ENCODE peak calls at places on chromosome 11, in nine cellular contexts. I is dorsolateral prefrontal cortex, M is AG04450, W is gastrocnemius medialis, S is suprapubic skin, H is lung, A is HCT116, G is cardiac muscle cell, E is neural progenitor cell. C is an unnamed sample.

GRCh38 chr11:74388678-74389327 is 9.4 kb downstream of the PGM2L1 start:
- DNase-seq in E (peak; percentile 72), M (no peak), G (peak; percentile 66), W (peak; percentile 32), A (no peak), I (no peak), S (no peak), H (peak; percentile 61), C (peak; percentile 66)

GRCh38 chr11:120324932-120325810 is at the start of gene TLCD5:
- DNase-seq in A (peak; percentile 54), M (no peak), H (no peak), S (no peak), E (peak; percentile 94), I (no peak), G (peak; percentile 70), W (no peak), C (peak; percentile 90)

GRCh38 chr11:83483808-83484207 is 197.6 kb upstream of the CCDC90B start:
- DNase-seq in W (no peak), G (no peak), A (no peak), I (no peak), S (no peak), E (no peak), M (no peak), H (no peak), C (no peak)

GRCh38 chr11:126335463-126335760 is 20.1 kb upstream of the ST3GAL4 start:
- DNase-seq in I (no peak), G (no peak), M (no peak), W (peak; percentile 56), A (no peak), E (no peak), H (no peak), S (no peak), C (no peak)

GRCh38 chr11:69044111-69045013 is 4.4 kb upstream of the TPCN2 start:
- DNase-seq in H (peak; percentile 61), G (peak; percentile 65), E (peak; percentile 82), A (peak; percentile 68), S (peak; percentile 82), W (peak; percentile 52), M (peak; percentile 53), I (peak; percentile 70), C (peak; percentile 29)

GRCh38 chr11:30453705-30454104 is 130.8 kb downstream of the ARL14EP start:
- DNase-seq in I (no peak), S (no peak), W (no peak), G (no peak), E (peak; percentile 17), H (no peak), A (no peak), M (no peak), C (no peak)

GRCh38 chr11:107849791-107850190 is 8.8 kb downstream of the SLC35F2 start:
- DNase-seq in M (no peak), H (no peak), I (no peak), G (no peak), S (peak; percentile 8), A (no peak), W (no peak), E (no peak), C (no peak)

GRCh38 chr11:126573325-126574076 is 218.0 kb downstream of the ST3GAL4 start:
- DNase-seq in E (no peak), S (no peak), M (no peak), W (no peak), I (no peak), G (no peak), A (no peak), H (no peak), C (peak; percentile 62)

GRCh38 chr11:40759341-40759740 is 700.1 kb downstream of the LRRC4C start:
- DNase-seq in W (no peak), S (no peak), H (no peak), G (no peak), A (no peak), E (no peak), M (no peak), I (no peak), C (no peak)

GRCh38 chr11:71115770-71116434 is 136.5 kb downstream of the SHANK2 start:
- DNase-seq in S (no peak), A (no peak), E (no peak), M (no peak), I (no peak), W (no peak), G (peak; percentile 66), H (no peak), C (no peak)

GRCh38 chr11:19244621-19245020 is 3.9 kb upstream of the E2F8 start:
- DNase-seq in I (no peak), E (no peak), G (no peak), S (no peak), A (no peak), M (no peak), W (no peak), H (no peak), C (no peak)

GRCh38 chr11:121613724-121614123 is 161.0 kb upstream of the SORL1-AS1 start:
- DNase-seq in W (no peak), E (no peak), I (no peak), M (peak; percentile 55), S (no peak), G (peak; percentile 29), H (no peak), A (no peak), C (no peak)

GRCh38 chr11:123544631-123545375 is 109.6 kb downstream of the SCN3B start:
- DNase-seq in M (no peak), H (no peak), A (no peak), G (no peak), E (no peak), S (peak; percentile 70), W (no peak), I (peak; percentile 78), C (no peak)

GRCh38 chr11:818396-819128 is at the start of gene PNPLA2:
- DNase-seq in H (peak; percentile 74), A (no peak), W (peak; percentile 65), E (no peak), I (no peak), G (peak; percentile 78), S (no peak), M (no peak), C (no peak)

GRCh38 chr11:57940044-57940781 is 83.5 kb upstream of the OR9Q1 start:
- DNase-seq in E (no peak), G (no peak), W (no peak), A (no peak), M (no peak), H (no peak), I (no peak), S (no peak), C (no peak)

GRCh38 chr11:73532310-73532709 is 65.6 kb downstream of the FAM168A start:
- DNase-seq in G (no peak), I (no peak), H (no peak), M (peak; percentile 66), A (no peak), S (no peak), W (no peak), E (no peak), C (no peak)

GRCh38 chr11:47847892-47848635 is at the start of gene NUP160:
- DNase-seq in M (no peak), E (peak; percentile 89), G (peak; percentile 69), I (peak; percentile 77), A (peak; percentile 23), H (peak; percentile 88), W (peak; percentile 72), S (peak; percentile 92), C (peak; percentile 84)

GRCh38 chr11:32188785-32189184 is 97.9 kb downstream of the RCN1 start:
- DNase-seq in G (no peak), H (no peak), M (no peak), W (no peak), S (no peak), E (no peak), A (no peak), I (no peak), C (no peak)

GRCh38 chr11:106286881-106287504 is 209.5 kb downstream of the AASDHPPT start:
- DNase-seq in S (no peak), M (no peak), A (no peak), E (peak; percentile 53), I (no peak), G (no peak), W (no peak), H (no peak), C (peak; percentile 86)

GRCh38 chr11:106288988-106289387 is 211.5 kb downstream of the AASDHPPT start:
- DNase-seq in S (no peak), H (no peak), I (no peak), W (no peak), M (no peak), G (no peak), E (peak; percentile 53), A (no peak), C (peak; percentile 76)

GRCh38 chr11:106288057-106288456 is 210.6 kb downstream of the AASDHPPT start:
- DNase-seq in H (no peak), E (no peak), G (no peak), M (no peak), S (no peak), I (no peak), W (no peak), A (no peak), C (no peak)
- H3K4me3 ChIP-seq in H (no peak overlapping the region), E (no peak overlapping the region), G (no peak overlapping the region), M (no peak overlapping the region), S (no peak overlapping the region), I (no peak overlapping the region), W (no peak overlapping the region), A (no peak overlapping the region), C (no peak overlapping the region)

DNA sequence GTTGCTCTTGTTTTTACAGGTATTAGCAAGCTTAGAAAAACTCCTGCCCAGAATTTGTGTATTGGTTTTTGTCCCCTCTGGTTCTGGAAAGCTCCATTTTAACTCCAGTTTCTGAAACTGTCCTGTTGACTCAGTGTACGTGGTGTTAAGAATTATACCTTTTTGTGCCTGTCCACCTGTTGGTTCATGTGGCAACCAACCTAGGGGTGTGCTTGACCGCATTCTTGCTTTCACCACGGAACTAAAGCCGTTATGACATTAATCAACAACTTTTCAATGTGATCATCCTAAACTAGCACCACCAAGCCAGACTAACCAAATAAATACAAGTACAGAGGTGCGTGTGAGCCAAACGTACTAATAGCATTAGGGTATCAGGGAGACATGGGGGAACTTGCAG is 56.0 kb upstream of the PTH start:
- DNase-seq in G (no peak), M (no peak), H (no peak), S (no peak), E (no peak), A (no peak), I (no peak), W (no peak), C (no peak)
- H3K27ac ChIP-seq in G (no peak overlapping the region), M (no peak overlapping the region), H (no peak overlapping the region), S (no peak overlapping the region), E (no peak overlapping the region), A (no peak overlapping the region), I (no peak overlapping the region), W (no peak overlapping the region), C (no peak overlapping the region)

GRCh38 chr11:38416141-38416540 is 1818.1 kb upstream of the RAG2 start:
- DNase-seq in E (no peak), M (no peak), H (no peak), G (no peak), I (no peak), A (no peak), S (no peak), W (no peak), C (no peak)
- H3K4me3 ChIP-seq in E (no peak overlapping the region), M (no peak overlapping the region), H (no peak overlapping the region), G (no peak overlapping the region), I (no peak overlapping the region), A (no peak overlapping the region), S (no peak overlapping the region), W (no peak overlapping the region), C (no peak overlapping the region)

DNA sequence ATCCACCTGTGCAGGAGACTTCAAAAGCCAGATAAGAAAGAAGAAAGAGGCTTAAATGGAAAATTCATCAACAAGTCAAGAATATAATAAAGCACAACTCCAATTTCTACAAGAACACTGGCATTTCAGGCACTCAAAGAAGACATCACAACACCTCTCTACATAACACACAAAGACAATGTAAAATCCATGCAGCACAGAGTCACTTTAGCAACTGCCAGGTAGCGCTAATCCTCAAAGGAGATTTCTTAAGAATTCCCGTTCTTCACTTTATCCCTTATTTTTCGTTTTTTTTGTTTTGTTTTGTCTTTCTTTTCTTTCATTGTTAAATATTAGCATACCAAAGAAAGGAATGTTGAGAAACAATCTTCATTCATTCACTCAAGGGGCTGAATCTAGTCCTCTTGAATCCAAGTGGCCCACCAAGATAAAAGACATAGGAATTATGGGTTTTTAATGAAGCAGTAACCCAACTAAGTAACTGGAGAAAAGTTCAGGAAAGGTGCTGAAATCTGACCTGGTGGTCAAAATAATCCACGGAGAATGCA is 95.0 kb downstream of the CADM1 start:
- DNase-seq in M (no peak), S (no peak), A (no peak), E (peak; percentile 43), H (no peak), G (no peak), W (no peak), I (no peak), C (no peak)
- H3K27ac ChIP-seq in M (no peak overlapping the region), S (no peak overlapping the region), A (no peak overlapping the region), E (peak overlapping the region; percentile 13), H (no peak overlapping the region), G (no peak overlapping the region), W (no peak overlapping the region), I (peak overlapping the region; percentile 68), C (no peak overlapping the region)

C was measured in WERI-Rb-1.